ENCODE peak calls at places on chromosome 10, in six cellular contexts. S is endothelial cell of umbilical vein, X is mammary epithelial cell, U is PC-9, O is neural progenitor cell, E is HCT116. T is an unnamed sample.

GRCh38 chr10:31896972-31897384 is 31.7 kb downstream of the ARHGAP12 start:
- DNase-seq in S (peak; percentile 87), O (no peak), U (no peak), E (peak; percentile 48), X (peak; percentile 82), T (no peak)

GRCh38 chr10:123502983-123503382 is 163.2 kb upstream of the GPR26 start:
- DNase-seq in E (no peak), X (no peak), U (no peak), O (no peak), S (no peak), T (no peak)

GRCh38 chr10:200405-200804 is 65.2 kb downstream of the ZMYND11 start:
- DNase-seq in X (no peak), O (no peak), S (no peak), U (no peak), E (no peak), T (no peak)

GRCh38 chr10:78657622-78658165 is 411.1 kb upstream of the ZMIZ1 start:
- DNase-seq in O (peak; percentile 67), E (peak; percentile 43), U (peak; percentile 77), X (peak; percentile 37), S (peak; percentile 50), T (peak; percentile 4)

GRCh38 chr10:15652757-15653156 is 67.0 kb downstream of the ITGA8 start:
- DNase-seq in X (no peak), E (no peak), O (no peak), S (no peak), U (no peak), T (no peak)

GRCh38 chr10:1939016-1939415 is 201.7 kb upstream of the ADARB2 start:
- DNase-seq in S (no peak), E (no peak), O (no peak), U (no peak), X (no peak), T (no peak)

GRCh38 chr10:70477661-70478162 is 855 bp upstream of the PALD1 start:
- DNase-seq in E (peak; percentile 85), U (peak; percentile 63), S (peak; percentile 31), O (peak; percentile 20), X (peak; percentile 76), T (peak; percentile 68)

GRCh38 chr10:70537398-70538194 is 59.0 kb downstream of the PALD1 start:
- DNase-seq in E (no peak), X (no peak), U (peak; percentile 61), O (peak; percentile 65), S (no peak), T (no peak)

GRCh38 chr10:112435013-112435619 is 11.6 kb downstream of the ZDHHC6 start:
- DNase-seq in X (peak; percentile 3), U (no peak), E (peak; percentile 55), O (peak; percentile 8), S (peak; percentile 63), T (no peak)

GRCh38 chr10:12631787-12632562 is 282.6 kb downstream of the CAMK1D start:
- DNase-seq in U (no peak), S (no peak), O (no peak), X (no peak), E (no peak), T (no peak)

GRCh38 chr10:89158446-89158845 is 48.7 kb downstream of the CH25H start:
- DNase-seq in X (peak; percentile 49), S (no peak), E (no peak), U (no peak), O (no peak), T (no peak)

GRCh38 chr10:79447911-79448731 is 2.7 kb upstream of the ZCCHC24 start:
- DNase-seq in S (no peak), U (no peak), X (no peak), E (no peak), O (no peak), T (no peak)

GRCh38 chr10:124955243-124955642 is 13.3 kb downstream of the ZRANB1 start:
- DNase-seq in E (no peak), X (no peak), O (no peak), U (no peak), S (no peak), T (no peak)

GRCh38 chr10:60820093-60820769 is 42.0 kb downstream of the CDK1 start:
- DNase-seq in U (no peak), O (peak; percentile 11), S (peak; percentile 71), E (no peak), X (no peak), T (no peak)

GRCh38 chr10:120369831-120370230 is 87.2 kb upstream of the PLPP4 start:
- DNase-seq in S (no peak), U (no peak), X (no peak), E (no peak), O (no peak), T (no peak)

GRCh38 chr10:43671659-43672555 is 23.2 kb upstream of the ZNF32 start:
- DNase-seq in S (peak; percentile 69), E (peak; percentile 47), O (peak; percentile 87), U (peak; percentile 40), X (peak; percentile 46), T (no peak)

GRCh38 chr10:22345301-22346086 is at the start of gene SPAG6:
- DNase-seq in E (no peak), O (peak; percentile 90), S (no peak), U (no peak), X (no peak), T (no peak)

GRCh38 chr10:122280977-122281376 is 9.9 kb downstream of the BTBD16 start:
- DNase-seq in U (no peak), S (no peak), O (no peak), E (no peak), X (no peak), T (no peak)

GRCh38 chr10:63348210-63348850 is 117.4 kb downstream of the JMJD1C start:
- DNase-seq in E (no peak), X (no peak), O (no peak), S (no peak), U (no peak), T (no peak)

DNA sequence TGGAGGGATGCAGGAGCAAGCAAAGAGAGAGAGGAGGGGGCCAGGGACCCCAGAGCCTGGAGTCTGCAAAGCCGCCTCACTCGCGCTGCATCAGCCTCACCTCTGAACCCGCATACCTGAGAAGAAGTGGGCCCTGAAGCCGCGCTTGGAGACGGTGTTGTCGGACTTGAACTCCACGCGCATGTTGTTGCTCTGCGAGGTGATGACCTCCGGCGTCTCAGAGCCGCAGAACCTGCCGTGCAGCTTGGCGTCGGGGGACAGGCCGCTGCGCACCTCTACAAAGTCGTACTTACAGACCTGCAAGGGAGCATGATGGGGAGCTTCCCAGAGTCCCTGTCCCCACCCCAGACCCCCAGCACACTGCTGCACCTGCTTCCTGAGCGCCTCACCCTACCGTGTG is 25.7 kb upstream of the OPALIN start:
- DNase-seq in O (no peak), E (no peak), U (no peak), X (no peak), S (no peak), T (no peak)
- TF ChIP-seq EZH2 in O (no peak), E (no peak), U (no peak), X (no peak), S (no peak), T (no peak)

GRCh38 chr10:59719374-59719773 is 9.7 kb upstream of the SLC16A9 start:
- DNase-seq in X (no peak), S (no peak), U (no peak), O (no peak), E (no peak), T (no peak)
- TF ChIP-seq CTCF in X (no peak), S (no peak), U (peak; percentile 42), O (peak; percentile 27), E (peak; percentile 48), T (peak; percentile 18)

DNA sequence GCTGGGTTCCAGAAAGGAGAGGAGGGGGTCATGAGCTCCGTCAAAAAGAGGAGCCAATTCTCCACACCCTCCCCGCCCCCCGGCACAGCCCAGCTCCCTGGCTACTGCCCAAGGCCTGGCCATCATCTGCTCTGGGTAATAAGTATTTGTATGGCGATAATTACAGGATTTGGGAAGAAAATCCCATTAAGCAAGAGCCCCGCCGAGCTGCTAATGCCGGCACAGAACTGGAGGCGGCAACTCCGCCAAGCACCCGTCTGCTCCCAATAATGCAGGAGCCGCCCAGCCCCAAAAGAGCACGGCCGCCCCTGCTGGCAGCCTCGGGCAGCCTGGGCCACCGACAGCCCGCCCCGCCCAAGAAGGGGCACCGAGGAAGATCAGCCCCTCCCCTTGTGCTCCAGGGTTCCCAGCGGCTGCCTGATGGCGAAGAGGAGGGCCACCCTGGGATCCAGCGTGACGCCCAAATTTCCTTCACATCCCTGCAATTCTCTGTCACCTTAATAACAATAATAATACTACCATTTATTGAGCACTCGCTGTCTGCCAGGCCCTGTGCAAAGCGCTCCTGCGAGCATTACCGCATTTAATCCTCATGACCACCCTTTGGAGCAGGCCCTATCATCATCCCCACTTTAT is 5.9 kb downstream of the SLIT1 start:
- DNase-seq in U (no peak), O (peak; percentile 94), X (no peak), E (no peak), S (no peak), T (no peak)
- TF ChIP-seq EZH2 in U (no peak), O (no peak), X (no peak), E (no peak), S (peak; percentile 42), T (no peak)

GRCh38 chr10:6088721-6089333 is at the start of gene RBM17:
- DNase-seq in O (peak; percentile 98), X (peak; percentile 89), S (peak; percentile 97), E (peak; percentile 94), U (peak; percentile 97), T (peak; percentile 78)

GRCh38 chr10:6095810-6096209 is 7.0 kb downstream of the RBM17 start:
- DNase-seq in E (no peak), U (no peak), S (no peak), X (no peak), O (no peak), T (no peak)

GRCh38 chr10:6089334-6090219 is 743 bp downstream of the RBM17 start:
- DNase-seq in O (peak; percentile 76), U (peak; percentile 39), E (no peak), X (peak; percentile 61), S (peak; percentile 46), T (peak; percentile 25)

GRCh38 chr10:6091630-6092029 is 2.8 kb downstream of the RBM17 start:
- DNase-seq in X (no peak), S (peak; percentile 89), O (peak; percentile 22), U (no peak), E (no peak), T (no peak)

GRCh38 chr10:6092731-6093130 is 3.9 kb downstream of the RBM17 start:
- DNase-seq in U (no peak), X (no peak), E (no peak), O (no peak), S (peak; percentile 4), T (no peak)
- TF ChIP-seq CTCF in U (no peak), X (no peak), E (no peak), O (no peak), S (no peak), T (no peak)

GRCh38 chr10:132433671-132434340 is 36.8 kb downstream of the PWWP2B start:
- DNase-seq in S (no peak), E (no peak), U (no peak), X (no peak), O (no peak), T (no peak)
- TF ChIP-seq EZH2 in S (no peak), E (no peak), U (no peak), X (no peak), O (no peak), T (no peak)